ENCODE peak calls at places on chromosomes 16 and 17, in four cellular contexts. C is endothelial cell, L is dorsolateral prefrontal cortex, V is fibroblast of the aortic adventitia. R is an unnamed sample.

GRCh38 chr16:30715777-30716445 is 16.9 kb downstream of the SRCAP start:
- DNase-seq in C (no peak), L (no peak), V (no peak), R (no peak)

GRCh38 chr17:76682306-76682705 is 28.5 kb downstream of the MXRA7 start:
- DNase-seq in C (no peak), L (no peak), V (peak), R (no peak)

GRCh38 chr17:7294614-7295153 is at the start of gene YBX2:
- DNase-seq in C (peak), L (no peak), V (no peak), R (peak)

GRCh38 chr17:601462-602303 is 113.0 kb downstream of the VPS53 start:
- DNase-seq in C (no peak), L (no peak), V (peak), R (no peak)

GRCh38 chr17:6969323-6969726 is 26.5 kb upstream of the ALOX12 start:
- DNase-seq in C (no peak), L (no peak), V (no peak), R (no peak)

GRCh38 chr17:30586818-30587595 is 109.8 kb downstream of the GOSR1 start:
- DNase-seq in C (no peak), L (no peak), V (peak), R (no peak)

GRCh38 chr17:57366177-57366557 is 109.8 kb downstream of the MSI2 start:
- DNase-seq in C (no peak), L (no peak), V (no peak), R (no peak)

GRCh38 chr16:66296591-66296990 is 69.9 kb upstream of the CDH5 start:
- DNase-seq in C (no peak), L (no peak), V (no peak), R (no peak)

GRCh38 chr17:6480325-6480675 is 36.0 kb downstream of the PIMREG start:
- DNase-seq in C (no peak), L (no peak), V (no peak), R (no peak)

GRCh38 chr17:77256710-77257109 is 115.9 kb downstream of the SEC14L1 start:
- DNase-seq in C (no peak), L (no peak), V (no peak), R (no peak)

GRCh38 chr16:50879873-50880695 is 138.2 kb downstream of the CYLD start:
- DNase-seq in C (peak), L (no peak), V (no peak), R (no peak)

GRCh38 chr17:78839762-78840529 is 668 bp downstream of the USP36 start:
- DNase-seq in C (peak), L (no peak), V (peak), R (no peak)

GRCh38 chr17:79111097-79111496 is 36.5 kb downstream of the ENGASE start:
- DNase-seq in C (no peak), L (no peak), V (no peak), R (no peak)

GRCh38 chr17:33521784-33522183 is 228.7 kb upstream of the ASIC2 start:
- DNase-seq in C (peak), L (no peak), V (no peak), R (no peak)
- TF ChIP-seq CTCF in C (peak), L (peak), V (no peak), R (no peak)

DNA sequence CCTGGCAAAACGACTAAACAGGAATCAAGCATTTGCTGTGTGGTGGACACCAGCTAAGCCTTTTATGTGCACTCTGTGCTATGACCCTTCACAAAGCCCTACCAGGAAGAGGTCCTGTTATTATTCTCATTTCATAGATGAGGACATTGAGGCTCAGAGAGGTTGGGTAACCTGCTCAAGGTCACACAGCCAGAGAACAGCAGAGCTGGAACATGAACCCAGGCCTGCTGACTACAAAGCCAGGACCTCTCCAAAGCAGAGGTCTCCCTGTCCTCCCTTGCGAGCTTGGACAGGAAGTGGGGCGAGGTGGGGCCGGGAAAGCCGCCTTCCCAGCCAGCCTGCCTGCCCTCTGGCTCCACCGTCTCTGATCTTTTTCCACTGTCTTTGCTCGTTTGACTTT is 23.8 kb upstream of the RPTOR start:
- DNase-seq in C (no peak), L (no peak), V (no peak), R (no peak)
- TF ChIP-seq CTCF in C (no peak), L (no peak), V (no peak), R (no peak)

GRCh38 chr17:45231481-45232116 is 9.9 kb downstream of the FMNL1 start:
- DNase-seq in C (peak), L (no peak), V (no peak), R (no peak)
- TF ChIP-seq CTCF in C (peak), L (no peak), V (peak), R (no peak)

GRCh38 chr16:85391175-85391707 is 221.9 kb upstream of the GSE1 start:
- DNase-seq in C (peak), L (peak), V (no peak), R (no peak)

GRCh38 chr16:85393674-85394510 is 219.2 kb upstream of the GSE1 start:
- DNase-seq in C (peak), L (peak), V (peak), R (peak)

GRCh38 chr16:85392756-85393673 is 220.1 kb upstream of the GSE1 start:
- DNase-seq in C (peak), L (peak), V (no peak), R (no peak)

GRCh38 chr16:85390511-85391174 is 222.5 kb upstream of the GSE1 start:
- DNase-seq in C (peak), L (peak), V (peak), R (peak)

GRCh38 chr16:85391769-85392583 is 221.1 kb upstream of the GSE1 start:
- DNase-seq in C (no peak), L (peak), V (no peak), R (no peak)
- TF ChIP-seq CTCF in C (no peak), L (no peak), V (no peak), R (no peak)

GRCh38 chr16:1790611-1791255 is 2.8 kb downstream of the IGFALS start:
- DNase-seq in C (peak), L (no peak), V (no peak), R (no peak)
- TF ChIP-seq CTCF in C (no peak), L (no peak), V (no peak), R (no peak)

R was measured in omental fat pad.